ENCODE peak calls at places on chromosomes 1 and 21, in nine cellular contexts. W is spleen, N is heart left ventricle, T is body of pancreas, Z is breast epithelium, Q is A549, E is tibial nerve, D is stomach, I is sigmoid colon. M is an unnamed sample.

GRCh38 chr1:44721521-44722361 is 9.2 kb downstream of the RNU5D-1 start:
- DNase-seq in Z (no peak), I (peak), D (peak), N (no peak), W (peak), T (peak), Q (peak), E (no peak), M (peak)

GRCh38 chr1:10132316-10132715 is 78.1 kb upstream of the KIF1B start:
- DNase-seq in Q (no peak), N (no peak), Z (no peak), T (no peak), W (no peak), I (no peak), E (no peak), D (no peak), M (no peak)

GRCh38 chr1:112110031-112110430 is 120.6 kb upstream of the KCND3 start:
- DNase-seq in E (no peak), I (no peak), D (peak), Q (no peak), N (no peak), W (no peak), Z (no peak), T (peak), M (no peak)

GRCh38 chr1:186239211-186239610 is 135.8 kb downstream of the TPR start:
- DNase-seq in I (no peak), D (no peak), W (no peak), N (no peak), E (no peak), Q (no peak), T (no peak), Z (no peak), M (no peak)

GRCh38 chr1:49765034-49765433 is 258.7 kb downstream of the AGBL4 start:
- DNase-seq in T (peak), N (no peak), Q (no peak), I (no peak), E (no peak), D (no peak), Z (no peak), W (no peak), M (no peak)

GRCh38 chr21:18711662-18712061 is 308.1 kb upstream of the TMPRSS15 start:
- DNase-seq in N (no peak), W (no peak), Q (no peak), Z (no peak), D (no peak), E (no peak), T (no peak), I (no peak), M (no peak)

GRCh38 chr1:233367057-233367759 is 39.7 kb downstream of the MAP3K21 start:
- DNase-seq in I (no peak), T (no peak), E (no peak), W (no peak), N (no peak), Q (peak), D (peak), Z (no peak), M (no peak)

GRCh38 chr1:54850737-54851136 is 36.3 kb downstream of the DHCR24 start:
- DNase-seq in Q (no peak), T (no peak), N (no peak), I (no peak), E (no peak), D (no peak), W (no peak), Z (no peak), M (peak)

GRCh38 chr21:45253633-45254556 is 33.8 kb downstream of the POFUT2 start:
- DNase-seq in T (no peak), Z (no peak), N (no peak), D (no peak), Q (no peak), E (no peak), W (peak), I (no peak), M (peak)

GRCh38 chr1:162088281-162088969 is 18.9 kb downstream of the NOS1AP start:
- DNase-seq in N (no peak), E (no peak), W (no peak), T (no peak), I (no peak), D (no peak), Q (no peak), Z (no peak), M (no peak)

GRCh38 chr1:224211262-224211962 is 28.4 kb downstream of the DEGS1 start:
- DNase-seq in Q (peak), N (no peak), I (peak), E (no peak), T (peak), Z (no peak), W (no peak), D (peak), M (no peak)

GRCh38 chr1:106754957-106755356 is 301.5 kb upstream of the PRMT6 start:
- DNase-seq in Z (no peak), E (no peak), W (no peak), Q (no peak), T (no peak), I (no peak), D (no peak), N (no peak), M (no peak)

GRCh38 chr1:229117664-229118300 is 153.1 kb upstream of the RAB4A start:
- DNase-seq in Z (peak), D (peak), I (peak), W (no peak), E (no peak), T (peak), Q (peak), N (peak), M (no peak)

GRCh38 chr1:27830621-27831424 is at the start of gene PPP1R8:
- DNase-seq in E (peak), Z (peak), N (peak), D (peak), Q (peak), I (peak), T (peak), W (peak), M (peak)
- TF ChIP-seq POLR2A in E (peak), Z (peak), N (no peak), D (peak), Q (peak), I (peak), T (peak), W (peak), M (peak)

GRCh38 chr21:41458121-41458520 is 32.1 kb downstream of the MX1 start:
- DNase-seq in Z (no peak), D (no peak), E (no peak), I (no peak), Q (no peak), T (no peak), W (no peak), N (no peak), M (no peak)

GRCh38 chr21:41460578-41461527 is 34.8 kb downstream of the MX1 start:
- DNase-seq in N (peak), D (peak), E (peak), Q (peak), W (peak), I (peak), T (peak), Z (peak), M (peak)

GRCh38 chr21:41465176-41465781 is 39.2 kb downstream of the MX1 start:
- DNase-seq in N (no peak), D (no peak), I (no peak), T (no peak), Q (no peak), Z (no peak), W (no peak), E (no peak), M (no peak)

GRCh38 chr21:41458559-41458958 is 32.5 kb downstream of the MX1 start:
- DNase-seq in I (no peak), N (no peak), D (no peak), T (no peak), Q (no peak), Z (no peak), W (no peak), E (no peak), M (no peak)

DNA sequence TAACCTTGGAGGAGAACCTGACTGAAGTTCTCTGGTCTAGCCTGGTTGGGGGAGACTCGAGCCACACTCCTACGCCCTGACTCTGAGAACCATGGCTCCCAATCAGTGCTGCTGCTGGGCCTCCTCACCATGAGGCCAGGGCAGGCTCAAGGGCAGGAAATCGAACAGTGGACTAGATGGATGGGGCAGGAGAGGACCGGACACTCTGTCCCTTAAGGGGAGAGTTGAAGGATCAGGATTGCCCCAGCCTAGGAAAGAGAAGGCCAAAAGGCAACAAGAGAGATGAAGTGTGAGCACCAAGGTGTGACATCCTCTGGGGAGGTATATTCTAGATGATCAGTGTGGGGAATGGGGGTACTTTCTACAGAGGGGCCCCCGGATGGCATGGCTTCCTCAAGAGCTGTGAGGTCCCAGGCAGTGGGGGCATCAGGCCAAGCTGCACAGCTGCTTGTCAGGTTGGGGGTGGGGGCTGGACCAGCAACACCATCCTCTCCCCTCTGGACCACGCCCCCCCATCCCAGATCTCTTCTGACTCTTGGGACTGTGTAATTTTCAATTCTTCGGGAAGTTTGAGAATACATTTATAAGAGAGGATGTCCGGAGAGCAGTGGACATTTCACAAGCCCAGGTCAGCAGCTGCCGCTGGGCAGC is 34.0 kb downstream of the MX1 start:
- DNase-seq in E (no peak), D (no peak), T (no peak), N (no peak), W (no peak), Z (no peak), Q (no peak), I (no peak), M (no peak)
- TF ChIP-seq POLR2A in E (no peak), D (no peak), T (no peak), N (no peak), W (no peak), Z (no peak), Q (no peak), I (no peak), M (no peak)

GRCh38 chr1:52034050-52034384 is 407 bp upstream of the KTI12 start:
- DNase-seq in E (no peak), D (no peak), T (no peak), I (no peak), N (no peak), Q (no peak), W (no peak), Z (no peak), M (no peak)

GRCh38 chr1:52032124-52032784 is 1.4 kb downstream of the KTI12 start:
- DNase-seq in T (no peak), Q (no peak), I (no peak), Z (no peak), D (no peak), E (no peak), W (no peak), N (no peak), M (no peak)

GRCh38 chr1:52032785-52033131 is 852 bp downstream of the KTI12 start:
- DNase-seq in W (peak), N (peak), D (peak), I (peak), Z (peak), Q (peak), E (no peak), T (peak), M (peak)

GRCh38 chr1:52037402-52037814 is 3.8 kb upstream of the KTI12 start:
- DNase-seq in E (no peak), D (no peak), T (peak), Q (peak), W (no peak), Z (no peak), N (no peak), I (no peak), M (no peak)

DNA sequence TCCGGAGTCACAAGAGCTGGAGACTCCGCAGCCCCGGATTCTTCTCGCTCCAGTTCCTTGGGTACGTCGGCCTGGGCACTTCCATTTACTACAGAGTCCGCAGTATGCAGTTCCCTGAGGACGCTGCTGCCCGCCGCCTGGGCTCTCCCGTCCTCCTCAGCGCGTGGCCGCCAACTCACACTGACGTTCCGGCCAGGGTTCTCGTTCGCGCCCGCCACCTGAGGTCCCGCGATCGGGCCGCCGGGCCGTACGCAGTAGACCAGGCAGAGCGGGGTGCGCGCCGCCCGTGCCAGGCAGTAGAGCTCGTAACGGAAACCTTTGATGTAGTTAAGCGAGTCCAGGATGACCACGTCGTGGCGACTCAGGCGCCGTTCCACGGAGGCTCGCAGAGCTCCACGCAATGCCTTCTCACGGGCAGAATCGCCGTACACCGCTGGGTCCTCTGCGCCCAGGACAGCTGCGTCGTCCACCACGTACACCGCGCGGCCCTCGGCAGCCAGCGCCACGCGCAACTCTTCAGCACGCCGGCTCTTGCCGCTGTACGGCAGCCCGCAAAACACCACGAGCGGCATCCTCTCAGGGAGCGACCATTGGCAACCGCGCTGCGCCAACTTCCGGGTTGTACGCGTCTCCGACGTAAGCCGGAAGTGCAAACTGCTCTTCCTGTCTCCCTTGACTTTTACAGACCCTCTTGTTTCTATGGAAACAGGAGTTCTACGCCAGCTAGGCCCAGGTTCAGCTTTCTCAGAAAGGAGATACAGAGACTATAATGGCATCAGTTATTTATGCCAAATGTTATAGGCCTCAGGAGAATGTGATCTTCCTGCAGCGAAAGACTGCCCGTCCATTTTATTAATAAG is at the start of gene KTI12:
- DNase-seq in I (peak), Z (peak), E (peak), D (peak), W (peak), Q (peak), T (peak), N (peak), M (peak)
- TF ChIP-seq POLR2A in I (peak), Z (peak), E (peak), D (no peak), W (no peak), Q (peak), T (peak), N (no peak), M (peak)

GRCh38 chr1:201096977-201097856 is 15.0 kb downstream of the CACNA1S start:
- DNase-seq in Z (no peak), E (no peak), D (no peak), Q (no peak), T (no peak), W (no peak), N (no peak), I (no peak), M (no peak)

GRCh38 chr1:201098992-201099391 is 13.2 kb downstream of the CACNA1S start:
- DNase-seq in Z (no peak), I (no peak), Q (no peak), W (no peak), T (no peak), E (no peak), D (no peak), N (no peak), M (no peak)

GRCh38 chr1:201104141-201104540 is 8.1 kb downstream of the CACNA1S start:
- DNase-seq in T (no peak), E (no peak), W (no peak), N (no peak), I (no peak), Z (no peak), D (no peak), Q (no peak), M (no peak)

GRCh38 chr1:201103666-201104065 is 8.6 kb downstream of the CACNA1S start:
- DNase-seq in Q (no peak), N (no peak), T (no peak), W (no peak), Z (no peak), I (no peak), D (no peak), E (no peak), M (no peak)

GRCh38 chr1:201100169-201100930 is 11.9 kb downstream of the CACNA1S start:
- DNase-seq in T (no peak), E (no peak), W (no peak), Z (no peak), D (no peak), N (no peak), I (no peak), Q (no peak), M (no peak)
- TF ChIP-seq POLR2A in T (no peak), E (no peak), W (no peak), Z (no peak), D (no peak), N (no peak), I (no peak), Q (no peak), M (no peak)

GRCh38 chr1:12053752-12054548 is 9.2 kb upstream of the TNFRSF8 start:
- DNase-seq in N (no peak), W (no peak), T (no peak), Z (no peak), D (no peak), Q (no peak), I (no peak), E (no peak), M (no peak)

GRCh38 chr1:12051361-12051760 is 11.7 kb upstream of the TNFRSF8 start:
- DNase-seq in E (no peak), N (no peak), Q (no peak), Z (no peak), D (no peak), T (no peak), W (no peak), I (no peak), M (no peak)

GRCh38 chr1:12052997-12053686 is 10.0 kb upstream of the TNFRSF8 start:
- DNase-seq in N (peak), D (no peak), W (peak), Q (no peak), E (no peak), I (peak), T (no peak), Z (peak), M (no peak)

GRCh38 chr1:12049625-12050024 is 13.5 kb upstream of the TNFRSF8 start:
- DNase-seq in E (no peak), I (no peak), N (no peak), Q (no peak), D (no peak), T (no peak), Z (no peak), W (no peak), M (no peak)

DNA sequence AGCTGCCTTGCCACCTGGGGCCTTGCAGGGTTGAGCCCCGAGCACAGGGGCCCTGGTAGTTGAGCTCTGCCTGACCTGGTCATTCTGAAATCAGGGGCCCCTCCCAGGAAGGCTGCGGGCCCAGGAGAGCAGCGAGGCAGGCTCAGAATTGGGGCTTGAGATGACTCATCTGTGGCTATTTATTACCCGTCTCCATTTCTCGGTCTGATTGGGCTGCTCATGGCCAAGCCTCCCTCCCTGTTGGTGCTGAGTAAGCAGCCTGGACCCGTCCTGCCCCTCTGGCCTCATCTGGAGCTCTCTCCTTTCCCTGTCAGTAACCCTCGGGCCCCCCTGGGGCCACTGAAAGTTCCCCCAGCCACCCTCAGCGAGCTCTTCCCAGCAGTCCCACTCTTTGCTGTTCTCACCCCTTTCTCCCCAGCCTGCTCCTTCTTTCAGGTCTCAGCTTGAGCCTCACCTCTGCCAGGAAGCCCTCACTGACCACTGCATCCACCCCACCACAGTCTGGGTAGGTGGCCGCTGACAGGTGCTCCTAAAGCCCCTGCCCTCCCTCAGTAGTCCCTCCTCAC is 11.0 kb upstream of the TNFRSF8 start:
- DNase-seq in N (peak), D (no peak), I (peak), W (no peak), T (no peak), Q (peak), E (no peak), Z (no peak), M (peak)
- TF ChIP-seq POLR2A in N (no peak), D (no peak), I (no peak), W (no peak), T (no peak), Q (no peak), E (no peak), Z (no peak), M (no peak)

M was measured in H54.